ENCODE peak calls at places on chromosome 15, in ten cellular contexts. Z is NCI-H2029 treated with DMSO at 0.1 percent for 48 hours; S is adipocyte; T is HFFc6; B is T-helper 17 cell; C is effector memory CD4-positive, alpha-beta T cell; J is adrenal gland; Y is T-cell; W is B cell; K is stimulated activated CD8-positive, alpha-beta memory T cell treated with anti-CD3 and anti-CD28 coated beads, Interleukin-12 subunit alpha, Interleukin-12 subunit beta, amount 100 ng/mL, for 4 hours. G is an unnamed sample.

GRCh38 chr15:76059320-76060097 is at the start of gene TMEM266:
- DNase-seq in B (peak; percentile 15), T (no peak), W (peak; percentile 82), Z (no peak), K (peak; percentile 16), J (peak; percentile 52), C (no peak), Y (peak; percentile 6), S (peak; percentile 71), G (no peak)

GRCh38 chr15:57866149-57866736 is 159.7 kb downstream of the POLR2M start:
- DNase-seq in W (no peak), Z (no peak), K (no peak), S (peak; percentile 68), J (peak; percentile 48), C (no peak), Y (peak; percentile 16), T (peak; percentile 12), B (no peak), G (no peak)

GRCh38 chr15:43488790-43489585 is 4.0 kb downstream of the TP53BP1 start:
- DNase-seq in J (no peak), S (no peak), Z (peak; percentile 6), B (no peak), K (no peak), Y (no peak), T (no peak), W (no peak), C (no peak), G (no peak)

GRCh38 chr15:66923438-66923881 is 141.9 kb upstream of the SMAD3 start:
- DNase-seq in J (no peak), Y (peak; percentile 22), C (no peak), B (no peak), W (no peak), T (no peak), Z (no peak), S (no peak), K (no peak), G (no peak)

GRCh38 chr15:61946778-61947177 is 113.5 kb downstream of the VPS13C start:
- DNase-seq in B (no peak), C (no peak), T (peak; percentile 3), W (no peak), Z (no peak), K (no peak), J (no peak), S (peak; percentile 55), Y (no peak), G (no peak)

GRCh38 chr15:73368301-73369072 is at the start of gene HCN4:
- DNase-seq in B (no peak), S (peak; percentile 39), W (peak; percentile 59), J (no peak), C (no peak), T (no peak), Z (no peak), Y (no peak), K (no peak), G (no peak)

GRCh38 chr15:67065531-67066005 is at the start of gene SMAD3:
- DNase-seq in Y (peak; percentile 67), K (peak; percentile 62), B (peak; percentile 67), Z (no peak), C (peak; percentile 71), W (peak; percentile 96), J (peak; percentile 90), T (peak; percentile 96), S (peak; percentile 97), G (peak; percentile 93)

GRCh38 chr15:69798481-69799315 is 299.0 kb downstream of the TLE3 start:
- DNase-seq in W (no peak), K (no peak), T (no peak), J (no peak), Z (no peak), S (no peak), Y (no peak), B (no peak), C (no peak), G (no peak)

GRCh38 chr15:40310001-40310959 is 2.5 kb upstream of the PLCB2 start:
- DNase-seq in S (peak; percentile 57), K (peak; percentile 29), Y (peak; percentile 46), C (no peak), W (peak; percentile 56), Z (no peak), J (peak; percentile 60), B (peak; percentile 36), T (no peak), G (no peak)

GRCh38 chr15:99076109-99076508 is 28.8 kb upstream of the SYNM start:
- DNase-seq in B (no peak), W (no peak), Z (no peak), T (no peak), K (no peak), Y (no peak), J (no peak), S (no peak), C (no peak), G (no peak)

GRCh38 chr15:101500865-101501551 is 11.5 kb upstream of the PCSK6 start:
- DNase-seq in W (no peak), B (no peak), Z (no peak), S (no peak), Y (no peak), K (no peak), T (no peak), C (no peak), J (no peak), G (no peak)

GRCh38 chr15:57356636-57357035 is 19.7 kb upstream of the CGNL1 start:
- DNase-seq in B (no peak), T (peak; percentile 33), J (no peak), W (no peak), Y (no peak), C (no peak), S (peak; percentile 40), K (no peak), Z (no peak), G (no peak)

GRCh38 chr15:48331796-48332641 is 790 bp downstream of the DUT start:
- DNase-seq in S (peak; percentile 79), C (peak; percentile 55), W (peak; percentile 85), Y (peak; percentile 67), B (peak; percentile 57), Z (peak; percentile 29), T (peak; percentile 31), K (peak; percentile 55), J (peak; percentile 76), G (peak; percentile 78)

GRCh38 chr15:99403597-99403996 is 152.3 kb downstream of the LRRC28 start:
- DNase-seq in K (no peak), Y (no peak), B (no peak), J (no peak), W (no peak), C (no peak), S (no peak), T (no peak), Z (no peak), G (no peak)

GRCh38 chr15:47415539-47415971 is 301.8 kb upstream of the SEMA6D start:
- DNase-seq in S (peak; percentile 45), J (no peak), Z (no peak), C (no peak), Y (no peak), W (no peak), K (no peak), T (peak; percentile 1), B (no peak), G (no peak)

GRCh38 chr15:31235298-31236183 is 91.1 kb upstream of the KLF13 start:
- DNase-seq in S (peak; percentile 18), Y (no peak), J (peak; percentile 67), K (no peak), C (no peak), B (no peak), W (no peak), T (no peak), Z (no peak), G (no peak)

GRCh38 chr15:99073008-99073714 is 31.7 kb upstream of the SYNM start:
- DNase-seq in T (no peak), W (no peak), K (no peak), B (no peak), S (no peak), J (no peak), Z (no peak), Y (no peak), C (no peak), G (no peak)

GRCh38 chr15:100642217-100642949 is 40.0 kb downstream of the ASB7 start:
- DNase-seq in Z (no peak), S (no peak), J (no peak), K (no peak), C (no peak), B (no peak), T (no peak), W (no peak), Y (no peak), G (no peak)

GRCh38 chr15:31440754-31441298 is 114.2 kb downstream of the KLF13 start:
- DNase-seq in B (no peak), S (peak; percentile 58), Y (peak; percentile 28), W (peak; percentile 72), T (no peak), K (peak; percentile 45), C (no peak), Z (no peak), J (peak; percentile 47), G (peak; percentile 59)